ENCODE peak calls at places on chromosomes 11 and 22, in four cellular contexts. U, E, L and Q are unnamed samples.

GRCh38 chr11:108588287-108588686 is 5.3 kb downstream of the EXPH5 start:
- DNase-seq in U (no peak), E (no peak), L (no peak), Q (no peak)

GRCh38 chr11:106208795-106209194 is 131.3 kb downstream of the AASDHPPT start:
- DNase-seq in U (no peak), E (no peak), L (no peak), Q (no peak)

GRCh38 chr22:41925783-41926460 is 684 bp downstream of the TNFRSF13C start:
- DNase-seq in U (peak), E (peak), L (peak), Q (peak)

GRCh38 chr11:75277211-75277805 is 36.7 kb downstream of the TPBGL start:
- DNase-seq in U (no peak), E (no peak), L (no peak), Q (no peak)

GRCh38 chr22:22753526-22754267 is 109.3 kb downstream of the GGTLC2 start:
- DNase-seq in U (peak), E (peak), L (peak), Q (peak)

GRCh38 chr11:76025817-76026216 is 180.5 kb downstream of the WNT11 start:
- DNase-seq in U (no peak), E (no peak), L (no peak), Q (no peak)

GRCh38 chr11:58068640-58069039 is 37.9 kb downstream of the OR6Q1 start:
- DNase-seq in U (no peak), E (no peak), L (no peak), Q (no peak)

GRCh38 chr11:74466916-74467885 is at the start of gene KCNE3:
- DNase-seq in U (no peak), E (no peak), L (no peak), Q (no peak)

GRCh38 chr22:46087816-46088277 is 62.5 kb upstream of the PPARA start:
- DNase-seq in U (no peak), E (peak), L (no peak), Q (no peak)

GRCh38 chr11:45896392-45897068 is 10.5 kb downstream of the FREY1 start:
- DNase-seq in U (no peak), E (no peak), L (no peak), Q (no peak)

GRCh38 chr22:30433227-30433626 is 7.7 kb downstream of the MTFP1 start:
- DNase-seq in U (no peak), E (no peak), L (no peak), Q (no peak)

GRCh38 chr11:74778581-74778980 is 29.9 kb downstream of the RNF169 start:
- DNase-seq in U (no peak), E (no peak), L (no peak), Q (no peak)

GRCh38 chr11:69704508-69705245 is 855 bp upstream of the FGF19 start:
- DNase-seq in U (no peak), E (no peak), L (no peak), Q (peak)

GRCh38 chr11:37323843-37324242 is 725.8 kb upstream of the RAG2 start:
- DNase-seq in U (no peak), E (no peak), L (no peak), Q (no peak)

GRCh38 chr22:50199836-50200332 is 927 bp upstream of the SELENOO start:
- DNase-seq in U (no peak), E (no peak), L (peak), Q (no peak)

GRCh38 chr11:45097721-45098493 is 48.5 kb upstream of the PRDM11 start:
- DNase-seq in U (peak), E (peak), L (peak), Q (no peak)

GRCh38 chr11:36446135-36446534 is 63.9 kb downstream of the TRAF6 start:
- DNase-seq in U (no peak), E (no peak), L (no peak), Q (no peak)

GRCh38 chr11:116336540-116336939 is 436.2 kb downstream of the BUD13 start:
- DNase-seq in U (no peak), E (no peak), L (no peak), Q (no peak)

GRCh38 chr11:765025-765801 is 12.1 kb downstream of the GATD1 start:
- DNase-seq in U (peak), E (peak), L (peak), Q (peak)

GRCh38 chr11:15186146-15186545 is 71.4 kb downstream of the INSC start:
- DNase-seq in U (no peak), E (no peak), L (no peak), Q (no peak)

GRCh38 chr11:103601230-103601846 is 435.1 kb upstream of the DDI1 start:
- DNase-seq in U (peak), E (peak), L (peak), Q (peak)

GRCh38 chr22:19802001-19802880 is 41.7 kb downstream of the TBX1 start:
- DNase-seq in U (no peak), E (no peak), L (no peak), Q (no peak)

GRCh38 chr11:7901319-7901854 is 29.7 kb downstream of the OR10A6 start:
- DNase-seq in U (no peak), E (no peak), L (no peak), Q (no peak)

GRCh38 chr11:33722579-33723234 is 13.5 kb downstream of the CD59 start:
- DNase-seq in U (no peak), E (peak), L (no peak), Q (peak)

GRCh38 chr11:26847459-26847858 is 125.6 kb upstream of the SLC5A12 start:
- DNase-seq in U (no peak), E (no peak), L (no peak), Q (no peak)

GRCh38 chr11:13354335-13354734 is 76.7 kb downstream of the BMAL1 start:
- DNase-seq in U (no peak), E (peak), L (peak), Q (no peak)
- TF ChIP-seq CTCF in U (peak), E (peak), L (peak), Q (no peak)

DNA sequence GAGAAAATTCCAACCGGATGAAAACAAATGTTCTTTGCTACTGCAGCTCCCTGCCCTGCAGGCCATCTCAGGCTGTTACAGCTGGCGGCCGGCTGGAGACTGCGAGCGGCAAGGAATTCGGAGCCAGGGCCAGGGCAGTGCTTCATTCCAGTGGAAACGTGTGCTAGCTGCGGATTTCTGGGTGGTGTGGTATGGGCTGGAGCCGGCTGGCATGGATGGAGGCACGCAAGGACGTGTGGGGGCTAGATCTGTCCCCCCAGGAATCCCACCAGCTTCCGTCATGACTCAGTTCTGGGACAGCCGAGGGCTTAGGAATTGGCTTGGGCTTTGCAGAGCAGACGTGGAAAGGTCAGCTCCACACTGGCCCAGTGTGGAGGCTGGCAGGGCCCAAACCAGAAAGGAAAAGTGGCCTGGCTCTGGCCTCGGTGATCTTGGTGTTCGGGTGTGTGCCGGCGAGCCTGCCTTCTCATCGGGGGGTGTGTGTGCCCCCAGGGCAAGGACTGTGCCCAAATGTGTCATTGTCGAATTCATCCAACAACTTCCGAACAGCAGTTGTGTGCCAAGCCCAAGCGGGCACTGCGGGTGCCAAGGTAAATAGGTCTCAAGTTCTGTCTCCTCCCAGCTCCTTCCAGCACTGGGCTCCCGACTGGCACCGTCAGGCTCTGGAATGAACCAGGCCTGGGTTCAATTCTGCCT is 48.1 kb upstream of the SHISAL1 start:
- DNase-seq in U (no peak), E (peak), L (no peak), Q (no peak)
- TF ChIP-seq CTCF in U (no peak), E (peak), L (no peak), Q (no peak)

GRCh38 chr22:26646158-26646557 is 11.2 kb upstream of the MIAT start:
- DNase-seq in U (no peak), E (peak), L (no peak), Q (no peak)

GRCh38 chr22:26643368-26644100 is 13.9 kb upstream of the MIAT start:
- DNase-seq in U (no peak), E (no peak), L (no peak), Q (no peak)

GRCh38 chr22:26648011-26648497 is 9.3 kb upstream of the MIAT start:
- DNase-seq in U (peak), E (no peak), L (peak), Q (no peak)

DNA sequence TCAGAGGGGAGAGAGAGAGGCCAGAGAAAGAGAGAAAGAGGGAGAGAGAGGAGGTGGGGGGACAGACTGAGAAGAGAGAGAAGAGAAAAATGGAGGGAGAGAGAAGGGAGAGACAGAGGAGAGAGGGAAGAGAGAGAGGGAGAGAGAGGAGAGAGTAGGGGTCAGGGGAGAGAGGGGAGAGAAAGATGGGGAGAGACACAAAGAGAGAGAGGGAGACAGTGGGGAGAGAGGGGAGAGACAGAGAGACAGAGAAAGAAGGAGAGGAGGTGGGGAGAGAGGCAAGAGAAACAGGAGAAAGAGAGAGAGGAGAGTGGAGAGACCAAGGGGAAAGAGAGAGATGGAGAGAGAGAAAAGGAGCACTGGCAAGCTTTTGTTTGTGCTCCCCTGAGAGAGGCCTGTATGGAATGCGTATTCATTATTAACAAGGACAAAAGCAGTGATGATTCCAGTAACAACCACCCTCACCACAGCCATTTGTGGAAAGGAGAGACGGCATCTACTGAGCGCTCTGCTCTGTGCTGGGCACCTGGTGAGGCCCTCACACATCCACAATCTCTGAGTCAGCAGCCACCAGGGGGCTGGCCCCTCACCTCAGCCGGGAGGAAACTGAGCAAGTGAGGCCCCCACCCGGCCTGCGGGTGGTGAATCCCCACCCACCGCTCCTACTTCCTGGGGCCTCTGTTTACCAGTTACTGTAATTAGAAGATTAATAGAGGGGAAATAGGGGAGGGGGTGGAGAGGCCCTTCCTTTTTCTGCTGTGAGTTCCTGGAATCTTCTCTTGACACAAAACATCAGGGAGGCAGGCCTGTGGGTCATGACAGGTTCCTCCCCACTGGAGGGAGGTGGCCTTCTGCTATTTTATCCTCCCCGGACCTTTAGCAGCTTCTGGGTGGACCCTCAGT is 14.7 kb upstream of the MIAT start:
- DNase-seq in U (peak), E (no peak), L (peak), Q (peak)
- TF ChIP-seq CTCF in U (peak), E (no peak), L (peak), Q (peak)

GRCh38 chr22:44891293-44891747 is 118.5 kb downstream of the PHF21B start:
- DNase-seq in U (no peak), E (no peak), L (no peak), Q (peak)

GRCh38 chr22:44890416-44891292 is 119.2 kb downstream of the PHF21B start:
- DNase-seq in U (no peak), E (no peak), L (no peak), Q (peak)

GRCh38 chr22:44888491-44888941 is 121.3 kb downstream of the PHF21B start:
- DNase-seq in U (no peak), E (no peak), L (no peak), Q (no peak)

GRCh38 chr22:44887941-44888366 is 121.9 kb downstream of the PHF21B start:
- DNase-seq in U (no peak), E (no peak), L (no peak), Q (peak)

DNA sequence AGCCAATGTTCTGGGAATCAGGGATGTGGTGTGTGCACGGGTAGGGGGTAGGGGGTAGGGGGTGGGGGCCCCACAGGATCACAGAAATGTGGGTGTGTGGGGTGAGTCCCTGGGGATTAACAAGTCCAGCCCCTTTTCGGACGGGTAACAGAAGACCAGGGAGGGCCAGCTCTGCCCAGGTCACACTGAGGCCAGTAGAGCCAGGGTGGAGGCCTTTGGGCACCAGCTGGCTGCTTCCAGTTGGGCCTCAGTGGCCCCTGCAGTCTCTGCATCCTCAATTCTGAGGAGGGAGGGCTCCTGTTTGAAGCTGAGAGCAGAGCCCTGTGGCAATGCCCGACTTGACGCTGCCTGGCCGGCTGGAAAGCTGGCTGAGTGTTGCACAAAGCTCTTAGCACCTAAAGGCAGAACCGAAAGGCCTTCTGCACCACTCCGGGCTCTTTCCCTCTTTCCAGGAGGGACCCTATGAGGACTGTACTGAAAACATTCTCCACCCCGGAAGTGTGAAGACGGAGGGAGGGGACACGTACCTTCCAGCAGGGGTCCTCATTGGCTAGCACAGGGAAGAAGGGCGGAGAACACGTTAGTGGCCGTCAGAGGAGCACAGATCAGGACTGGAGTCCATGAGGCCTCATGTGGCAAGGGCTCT is 120.4 kb downstream of the PHF21B start:
- DNase-seq in U (no peak), E (no peak), L (no peak), Q (peak)
- TF ChIP-seq CTCF in U (no peak), E (no peak), L (no peak), Q (no peak)

DNA sequence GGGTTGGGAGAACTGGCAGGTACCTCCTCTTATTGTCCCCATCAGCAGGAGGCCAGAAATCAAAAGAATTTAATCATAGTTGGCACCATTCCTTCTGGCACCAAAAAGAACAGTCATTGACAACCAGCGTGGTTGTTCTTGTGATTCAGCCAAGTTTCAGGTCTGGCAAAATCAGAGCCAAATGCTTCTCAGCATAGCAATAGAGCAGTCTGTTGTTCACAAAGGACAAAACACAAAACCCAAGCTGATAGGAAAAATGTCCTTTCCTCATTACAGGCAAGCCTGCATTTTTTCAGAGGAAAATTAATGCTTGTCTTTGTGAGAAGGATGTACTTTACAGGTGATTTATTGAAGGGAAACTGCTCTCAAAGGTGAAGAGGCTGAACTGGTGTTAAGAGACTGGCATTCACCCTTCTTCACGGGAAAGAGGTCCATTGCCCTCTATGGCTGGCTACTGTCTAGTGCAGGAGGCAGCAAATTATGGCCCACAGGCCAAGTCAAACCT is 241.8 kb upstream of the ARHGAP42 start:
- DNase-seq in U (no peak), E (no peak), L (no peak), Q (no peak)
- TF ChIP-seq CTCF in U (no peak), E (no peak), L (no peak), Q (no peak)

GRCh38 chr11:34890089-34890488 is 26.1 kb downstream of the APIP start:
- DNase-seq in U (no peak), E (no peak), L (no peak), Q (no peak)
- TF ChIP-seq CTCF in U (peak), E (peak), L (peak), Q (no peak)

GRCh38 chr11:64186205-64187165 is 514 bp downstream of the STIP1 start:
- DNase-seq in U (peak), E (peak), L (peak), Q (no peak)
- TF ChIP-seq CTCF in U (no peak), E (no peak), L (peak), Q (no peak)

GRCh38 chr22:25777870-25778269 is 35.9 kb downstream of the MYO18B start:
- DNase-seq in U (no peak), E (peak), L (peak), Q (peak)
- TF ChIP-seq CTCF in U (peak), E (peak), L (peak), Q (peak)

DNA sequence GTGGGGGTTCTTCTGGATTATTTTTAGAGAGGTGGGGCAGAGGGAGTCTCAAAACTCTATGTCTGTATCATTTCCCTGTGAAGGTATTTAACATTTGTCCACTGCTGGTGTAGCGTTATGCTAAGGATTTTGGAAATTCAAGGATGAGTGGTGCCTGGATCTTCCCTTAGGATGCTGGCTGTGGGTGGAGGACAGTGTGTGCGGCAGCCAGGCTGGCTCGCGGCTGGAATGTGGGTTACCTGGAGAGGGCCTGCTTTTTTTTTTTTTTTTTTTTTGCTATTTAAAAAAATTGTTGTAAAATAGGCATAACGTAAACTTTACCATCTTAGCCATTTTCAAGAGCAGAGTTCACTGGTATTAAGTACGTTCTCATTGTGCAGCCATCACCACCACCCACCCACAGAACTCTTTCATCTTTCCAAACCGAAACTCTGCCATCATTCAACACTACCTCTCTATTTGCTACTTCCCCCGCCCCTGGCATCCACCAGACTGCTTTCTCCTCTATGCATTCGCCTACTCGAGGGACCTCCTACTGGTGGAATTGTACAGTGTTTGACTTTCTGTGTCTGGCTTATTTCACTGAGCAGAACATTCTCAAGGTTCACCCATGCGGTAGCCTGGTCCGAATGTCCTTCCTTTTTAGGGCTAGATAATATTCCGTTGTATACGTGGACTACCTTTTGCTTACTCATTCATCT is 67.1 kb downstream of the PARVB start:
- DNase-seq in U (no peak), E (no peak), L (peak), Q (no peak)
- TF ChIP-seq CTCF in U (no peak), E (peak), L (peak), Q (no peak)

DNA sequence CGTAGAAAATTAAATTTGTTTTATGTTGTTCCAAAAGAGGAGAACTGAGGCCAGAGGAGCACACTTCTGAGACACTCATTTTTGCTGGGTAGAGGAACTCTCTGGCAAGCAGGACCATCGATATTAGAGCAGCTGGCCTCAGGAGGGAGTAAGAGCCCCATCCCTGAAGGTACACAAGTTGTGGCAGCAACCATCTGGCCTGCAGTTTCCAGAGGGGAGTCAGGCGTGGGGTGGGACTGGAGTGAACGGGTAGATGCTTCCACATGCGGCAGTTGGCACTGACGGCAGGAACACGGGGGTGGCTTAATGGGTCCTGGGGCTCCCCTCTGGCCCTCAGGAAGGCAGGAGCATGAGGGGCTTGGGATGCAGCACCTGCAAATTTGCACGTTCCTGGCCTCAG is 13.2 kb upstream of the SSTR3 start:
- DNase-seq in U (peak), E (no peak), L (peak), Q (no peak)
- TF ChIP-seq CTCF in U (peak), E (no peak), L (peak), Q (peak)